ENCODE peak calls at places on chromosome 4, in nine cellular contexts. Y, E, I, O, N, J, S, F and B are unnamed samples.

GRCh38 chr4:146257511-146257910 is 43.2 kb downstream of the REELD1 start:
- DNase-seq in Y (no peak), E (no peak), I (no peak), O (no peak), N (no peak), J (no peak), S (no peak), F (no peak), B (no peak)

GRCh38 chr4:8095956-8096689 is 62.5 kb downstream of the ABLIM2 start:
- DNase-seq in Y (no peak), E (no peak), I (no peak), O (no peak), N (no peak), J (no peak), S (no peak), F (no peak), B (no peak)

GRCh38 chr4:140057693-140058092 is 96.3 kb downstream of the MAML3 start:
- DNase-seq in Y (no peak), E (no peak), I (no peak), O (no peak), N (no peak), J (no peak), S (no peak), F (no peak), B (no peak)

GRCh38 chr4:177367336-177367735 is 57.7 kb downstream of the NEIL3 start:
- DNase-seq in Y (no peak), E (no peak), I (no peak), O (no peak), N (peak), J (peak), S (no peak), F (no peak), B (no peak)

GRCh38 chr4:26171953-26172352 is 148.9 kb upstream of the RBPJ start:
- DNase-seq in Y (no peak), E (no peak), I (no peak), O (no peak), N (no peak), J (peak), S (no peak), F (no peak), B (peak)

GRCh38 chr4:121551881-121552280 is 144.9 kb downstream of the ANXA5 start:
- DNase-seq in Y (no peak), E (no peak), I (no peak), O (no peak), N (no peak), J (no peak), S (no peak), F (no peak), B (no peak)

GRCh38 chr4:21749936-21750335 is 198.6 kb downstream of the KCNIP4 start:
- DNase-seq in Y (no peak), E (no peak), I (no peak), O (no peak), N (no peak), J (no peak), S (no peak), F (no peak), B (no peak)

GRCh38 chr4:146110847-146111485 is 64.6 kb upstream of the LSM6 start:
- DNase-seq in Y (no peak), E (no peak), I (no peak), O (no peak), N (no peak), J (no peak), S (no peak), F (no peak), B (no peak)

GRCh38 chr4:53489279-53489889 is 101.9 kb downstream of the LNX1 start:
- DNase-seq in Y (no peak), E (peak), I (no peak), O (no peak), N (no peak), J (peak), S (peak), F (no peak), B (no peak)

GRCh38 chr4:9913846-9914245 is 107.5 kb downstream of the SLC2A9 start:
- DNase-seq in Y (no peak), E (no peak), I (no peak), O (no peak), N (no peak), J (no peak), S (no peak), F (no peak), B (no peak)

GRCh38 chr4:104064650-104065577 is 345.1 kb upstream of the TACR3 start:
- DNase-seq in Y (peak), E (no peak), I (no peak), O (peak), N (no peak), J (no peak), S (peak), F (no peak), B (no peak)

GRCh38 chr4:76235407-76235806 is 16.1 kb upstream of the FAM47E start:
- DNase-seq in Y (no peak), E (no peak), I (no peak), O (no peak), N (no peak), J (no peak), S (no peak), F (no peak), B (no peak)

GRCh38 chr4:158496030-158496741 is 25.5 kb upstream of the RXFP1 start:
- DNase-seq in Y (no peak), E (no peak), I (no peak), O (peak), N (peak), J (no peak), S (peak), F (no peak), B (no peak)

GRCh38 chr4:22842360-22842759 is 149.6 kb downstream of the GBA3 start:
- DNase-seq in Y (peak), E (no peak), I (no peak), O (no peak), N (no peak), J (no peak), S (no peak), F (no peak), B (no peak)

GRCh38 chr4:99317354-99317753 is 3.8 kb downstream of the ADH1B start:
- DNase-seq in Y (no peak), E (no peak), I (no peak), O (no peak), N (no peak), J (no peak), S (no peak), F (no peak), B (no peak)

GRCh38 chr4:122992111-122992510 is 69.7 kb upstream of the NUDT6 start:
- DNase-seq in Y (no peak), E (no peak), I (no peak), O (no peak), N (no peak), J (peak), S (peak), F (no peak), B (no peak)

GRCh38 chr4:70634482-70634881 is 5.9 kb downstream of the ENAM start:
- DNase-seq in Y (no peak), E (no peak), I (no peak), O (no peak), N (no peak), J (no peak), S (no peak), F (no peak), B (no peak)

GRCh38 chr4:57071340-57071739 is 38.8 kb downstream of the IGFBP7 start:
- DNase-seq in Y (no peak), E (no peak), I (no peak), O (no peak), N (no peak), J (peak), S (peak), F (no peak), B (no peak)

GRCh38 chr4:88743696-88744095 is 46.1 kb upstream of the NAP1L5 start:
- DNase-seq in Y (no peak), E (no peak), I (no peak), O (no peak), N (no peak), J (peak), S (peak), F (no peak), B (peak)

GRCh38 chr4:151888367-151888866 is 127.6 kb upstream of the GATB start:
- DNase-seq in Y (no peak), E (no peak), I (no peak), O (no peak), N (no peak), J (no peak), S (no peak), F (no peak), B (no peak)

GRCh38 chr4:15765910-15766703 is 12.0 kb upstream of the CD38 start:
- DNase-seq in Y (no peak), E (no peak), I (no peak), O (peak), N (peak), J (no peak), S (no peak), F (no peak), B (no peak)

GRCh38 chr4:153497988-153498967 is 32.1 kb downstream of the TMEM131L start:
- DNase-seq in Y (no peak), E (no peak), I (no peak), O (no peak), N (no peak), J (peak), S (peak), F (no peak), B (no peak)

GRCh38 chr4:88623097-88623496 is 30.8 kb downstream of the HERC3 start:
- DNase-seq in Y (no peak), E (peak), I (no peak), O (no peak), N (no peak), J (peak), S (peak), F (no peak), B (no peak)

GRCh38 chr4:114400531-114400930 is 198.1 kb upstream of the UGT8 start:
- DNase-seq in Y (no peak), E (no peak), I (no peak), O (no peak), N (no peak), J (no peak), S (no peak), F (no peak), B (peak)

GRCh38 chr4:16952462-16952871 is 54.0 kb upstream of the LDB2 start:
- DNase-seq in Y (no peak), E (no peak), I (no peak), O (no peak), N (no peak), J (peak), S (peak), F (no peak), B (no peak)

GRCh38 chr4:31983677-31984076 is 1263.5 kb downstream of the PCDH7 start:
- DNase-seq in Y (no peak), E (no peak), I (no peak), O (no peak), N (no peak), J (no peak), S (no peak), F (no peak), B (no peak)

GRCh38 chr4:188127157-188127874 is 11.9 kb upstream of the TRIML1 start:
- DNase-seq in Y (no peak), E (peak), I (no peak), O (no peak), N (no peak), J (peak), S (peak), F (no peak), B (peak)

GRCh38 chr4:185232370-185232769 is 23.0 kb downstream of the SNX25 start:
- DNase-seq in Y (no peak), E (no peak), I (no peak), O (no peak), N (no peak), J (no peak), S (no peak), F (no peak), B (peak)

GRCh38 chr4:125368161-125368560 is 53.4 kb downstream of the FAT4 start:
- DNase-seq in Y (no peak), E (no peak), I (no peak), O (no peak), N (no peak), J (peak), S (no peak), F (no peak), B (no peak)

GRCh38 chr4:165199722-165200121 is 7.6 kb upstream of the KLHL2 start:
- DNase-seq in Y (no peak), E (no peak), I (no peak), O (no peak), N (no peak), J (peak), S (peak), F (no peak), B (no peak)

GRCh38 chr4:92606227-92606626 is 302.5 kb downstream of the GRID2 start:
- DNase-seq in Y (no peak), E (no peak), I (no peak), O (no peak), N (no peak), J (no peak), S (no peak), F (no peak), B (no peak)